ENCODE peak calls at places on chromosomes 6 and 20, in nine cellular contexts. One of them, this sample, is unnamed.

GRCh38 chr6:150310539-150310938 is 58.3 kb upstream of the IYD start:
- DNase-seq in germinal center: no peak
- DNase-seq in CD8-positive, alpha-beta T cell: no peak
- DNase-seq in activated T-cell treated with anti-CD3 and anti-CD28 coated beads for 1 hour: no peak
- DNase-seq in nephron progenitor cell: no peak
- DNase-seq in heart left ventricle: no peak
- DNase-seq in Right ventricle myocardium superior: no peak
- DNase-seq in T-helper 9 cell: no peak
- DNase-seq in ELR: no peak
- DNase-seq in this sample: no peak

GRCh38 chr6:158879180-158879579 is 60.0 kb upstream of the EZR start:
- DNase-seq in heart left ventricle: no peak
- DNase-seq in ELR: peak
- DNase-seq in CD8-positive, alpha-beta T cell: no peak
- DNase-seq in nephron progenitor cell: no peak
- DNase-seq in Right ventricle myocardium superior: no peak
- DNase-seq in T-helper 9 cell: no peak
- DNase-seq in germinal center: no peak
- DNase-seq in activated T-cell treated with anti-CD3 and anti-CD28 coated beads for 1 hour: no peak
- DNase-seq in this sample: no peak

GRCh38 chr6:34383171-34383631 is 9.3 kb downstream of the NUDT3 start:
- DNase-seq in Right ventricle myocardium superior: no peak
- DNase-seq in activated T-cell treated with anti-CD3 and anti-CD28 coated beads for 1 hour: no peak
- DNase-seq in nephron progenitor cell: peak
- DNase-seq in heart left ventricle: no peak
- DNase-seq in ELR: no peak
- DNase-seq in germinal center: no peak
- DNase-seq in CD8-positive, alpha-beta T cell: no peak
- DNase-seq in T-helper 9 cell: no peak
- DNase-seq in this sample: peak

GRCh38 chr6:139779988-139780774 is 405.7 kb upstream of the CITED2 start:
- DNase-seq in heart left ventricle: no peak
- DNase-seq in activated T-cell treated with anti-CD3 and anti-CD28 coated beads for 1 hour: no peak
- DNase-seq in Right ventricle myocardium superior: no peak
- DNase-seq in germinal center: no peak
- DNase-seq in T-helper 9 cell: no peak
- DNase-seq in CD8-positive, alpha-beta T cell: no peak
- DNase-seq in nephron progenitor cell: no peak
- DNase-seq in ELR: no peak
- DNase-seq in this sample: no peak

GRCh38 chr6:147285087-147285855 is 81.1 kb downstream of the STXBP5 start:
- DNase-seq in CD8-positive, alpha-beta T cell: no peak
- DNase-seq in Right ventricle myocardium superior: no peak
- DNase-seq in ELR: peak
- DNase-seq in nephron progenitor cell: no peak
- DNase-seq in germinal center: peak
- DNase-seq in activated T-cell treated with anti-CD3 and anti-CD28 coated beads for 1 hour: no peak
- DNase-seq in heart left ventricle: no peak
- DNase-seq in T-helper 9 cell: no peak
- DNase-seq in this sample: no peak

GRCh38 chr6:68054776-68055175 is 580.3 kb upstream of the ADGRB3 start:
- DNase-seq in ELR: peak
- DNase-seq in CD8-positive, alpha-beta T cell: no peak
- DNase-seq in heart left ventricle: no peak
- DNase-seq in germinal center: no peak
- DNase-seq in activated T-cell treated with anti-CD3 and anti-CD28 coated beads for 1 hour: no peak
- DNase-seq in nephron progenitor cell: no peak
- DNase-seq in Right ventricle myocardium superior: no peak
- DNase-seq in T-helper 9 cell: no peak
- DNase-seq in this sample: no peak

GRCh38 chr6:108598316-108598863 is 37.7 kb downstream of the FOXO3 start:
- DNase-seq in germinal center: no peak
- DNase-seq in activated T-cell treated with anti-CD3 and anti-CD28 coated beads for 1 hour: no peak
- DNase-seq in ELR: peak
- DNase-seq in heart left ventricle: no peak
- DNase-seq in CD8-positive, alpha-beta T cell: no peak
- DNase-seq in T-helper 9 cell: no peak
- DNase-seq in Right ventricle myocardium superior: no peak
- DNase-seq in nephron progenitor cell: no peak
- DNase-seq in this sample: no peak

GRCh38 chr6:137291441-137291840 is 72.3 kb upstream of the IFNGR1 start:
- DNase-seq in nephron progenitor cell: no peak
- DNase-seq in Right ventricle myocardium superior: peak
- DNase-seq in activated T-cell treated with anti-CD3 and anti-CD28 coated beads for 1 hour: no peak
- DNase-seq in germinal center: no peak
- DNase-seq in ELR: no peak
- DNase-seq in T-helper 9 cell: no peak
- DNase-seq in CD8-positive, alpha-beta T cell: no peak
- DNase-seq in heart left ventricle: peak
- DNase-seq in this sample: peak

GRCh38 chr20:54276577-54277169 is 68.8 kb downstream of the PFDN4 start:
- DNase-seq in Right ventricle myocardium superior: no peak
- DNase-seq in CD8-positive, alpha-beta T cell: no peak
- DNase-seq in ELR: no peak
- DNase-seq in activated T-cell treated with anti-CD3 and anti-CD28 coated beads for 1 hour: no peak
- DNase-seq in nephron progenitor cell: no peak
- DNase-seq in germinal center: no peak
- DNase-seq in heart left ventricle: no peak
- DNase-seq in T-helper 9 cell: no peak
- DNase-seq in this sample: no peak

GRCh38 chr6:124967444-124967843 is 5.2 kb downstream of the RNF217 start:
- DNase-seq in Right ventricle myocardium superior: no peak
- DNase-seq in germinal center: no peak
- DNase-seq in activated T-cell treated with anti-CD3 and anti-CD28 coated beads for 1 hour: no peak
- DNase-seq in nephron progenitor cell: no peak
- DNase-seq in T-helper 9 cell: no peak
- DNase-seq in ELR: peak
- DNase-seq in heart left ventricle: no peak
- DNase-seq in CD8-positive, alpha-beta T cell: no peak
- DNase-seq in this sample: no peak

This sample was measured in testis.